ENCODE peak calls at places on chromosomes 13 and 19, in eight cellular contexts. T, V, J, H, N, A, B and X are unnamed samples.

GRCh38 chr19:49326165-49326704 is 1.2 kb upstream of the SLC6A16 start:
- DNase-seq in T (no peak), V (no peak), J (no peak), H (peak), N (no peak), A (no peak), B (no peak), X (no peak)

GRCh38 chr13:75373988-75374387 is 108.0 kb downstream of the TBC1D4 start:
- DNase-seq in T (no peak), V (no peak), J (no peak), H (no peak), N (no peak), A (no peak), B (no peak), X (no peak)

GRCh38 chr13:48631441-48631840 is 22.3 kb upstream of the CYSLTR2 start:
- DNase-seq in T (no peak), V (no peak), J (no peak), H (no peak), N (no peak), A (no peak), B (no peak), X (no peak)

GRCh38 chr13:108681986-108682562 is 52.7 kb downstream of the MYO16 start:
- DNase-seq in T (no peak), V (no peak), J (no peak), H (no peak), N (no peak), A (no peak), B (no peak), X (no peak)

GRCh38 chr19:48997972-48998371 is 4.3 kb downstream of the RUVBL2 start:
- DNase-seq in T (peak), V (no peak), J (peak), H (peak), N (peak), A (peak), B (no peak), X (no peak)

GRCh38 chr19:58274771-58275199 is 4.0 kb upstream of the ZNF8 start:
- DNase-seq in T (no peak), V (no peak), J (no peak), H (peak), N (no peak), A (no peak), B (no peak), X (no peak)

GRCh38 chr13:33355470-33355869 is 69.9 kb upstream of the STARD13 start:
- DNase-seq in T (no peak), V (no peak), J (no peak), H (no peak), N (no peak), A (no peak), B (no peak), X (no peak)

GRCh38 chr19:4386038-4386782 is 14.1 kb downstream of the SH3GL1 start:
- DNase-seq in T (no peak), V (no peak), J (no peak), H (no peak), N (no peak), A (no peak), B (no peak), X (no peak)

GRCh38 chr13:39888865-39889810 is 233.7 kb downstream of the COG6 start:
- DNase-seq in T (no peak), V (no peak), J (no peak), H (no peak), N (no peak), A (no peak), B (no peak), X (no peak)

GRCh38 chr13:20017365-20017711 is 58.8 kb downstream of the ZMYM2 start:
- DNase-seq in T (no peak), V (no peak), J (no peak), H (no peak), N (no peak), A (no peak), B (no peak), X (no peak)

GRCh38 chr13:102584423-102584822 is 12.4 kb upstream of the TPP2 start:
- DNase-seq in T (no peak), V (no peak), J (no peak), H (no peak), N (no peak), A (no peak), B (no peak), X (no peak)
- H3K27ac ChIP-seq in T (no peak), V (no peak), J (no peak), H (no peak), N (no peak), A (no peak), B (no peak), X (no peak)

GRCh38 chr19:17775991-17776803 is 18.7 kb upstream of the B3GNT3 start:
- DNase-seq in T (no peak), V (no peak), J (no peak), H (no peak), N (no peak), A (no peak), B (no peak), X (no peak)
- H3K27ac ChIP-seq in T (no peak), V (no peak), J (no peak), H (no peak), N (no peak), A (no peak), B (no peak), X (no peak)

DNA sequence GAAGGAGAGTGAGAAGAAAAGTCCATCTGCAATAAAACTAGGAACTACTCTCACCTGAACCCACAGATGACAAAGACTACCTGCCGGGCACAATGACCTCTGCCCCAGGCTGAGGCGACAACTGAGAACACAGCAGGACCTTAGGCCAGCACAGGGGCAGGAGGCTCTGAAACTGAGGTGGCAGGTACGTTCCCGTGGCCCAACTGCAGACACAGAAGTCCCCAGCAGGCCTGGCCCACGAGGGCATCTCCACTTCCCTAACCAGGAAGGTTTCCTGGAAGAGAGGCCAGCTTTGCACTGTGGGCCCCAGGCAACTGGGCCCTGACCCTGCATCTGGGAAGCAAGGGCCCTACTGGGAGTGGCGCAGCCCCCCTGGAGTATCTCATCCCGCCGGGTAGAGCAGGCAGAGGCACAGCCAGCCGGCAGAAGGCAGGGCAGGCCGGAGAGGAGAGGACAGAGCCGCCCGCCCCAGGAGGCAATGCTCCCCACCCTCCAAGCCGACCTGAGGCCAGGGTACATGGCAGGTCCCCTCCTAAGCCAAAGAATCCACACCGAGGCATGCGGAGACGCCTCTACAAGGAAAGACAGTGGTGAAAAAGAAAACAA is 32.7 kb downstream of the STK24 start:
- DNase-seq in T (no peak), V (no peak), J (no peak), H (no peak), N (no peak), A (no peak), B (no peak), X (no peak)
- H3K27ac ChIP-seq in T (peak), V (peak), J (no peak), H (peak), N (no peak), A (peak), B (no peak), X (no peak)

GRCh38 chr13:110420626-110421025 is 113.5 kb downstream of the COL4A2 start:
- DNase-seq in T (no peak), V (no peak), J (no peak), H (no peak), N (no peak), A (no peak), B (no peak), X (no peak)

GRCh38 chr13:110419391-110419791 is 112.3 kb downstream of the COL4A2 start:
- DNase-seq in T (no peak), V (peak), J (no peak), H (no peak), N (no peak), A (no peak), B (no peak), X (no peak)

GRCh38 chr13:110419946-110420345 is 112.9 kb downstream of the COL4A2 start:
- DNase-seq in T (no peak), V (peak), J (no peak), H (no peak), N (no peak), A (no peak), B (no peak), X (no peak)

GRCh38 chr13:110417537-110417908 is 110.4 kb downstream of the COL4A2 start:
- DNase-seq in T (peak), V (peak), J (no peak), H (no peak), N (no peak), A (no peak), B (no peak), X (no peak)

GRCh38 chr13:110418944-110419343 is 111.9 kb downstream of the COL4A2 start:
- DNase-seq in T (no peak), V (peak), J (no peak), H (no peak), N (no peak), A (no peak), B (no peak), X (no peak)
- H3K27ac ChIP-seq in T (no peak), V (peak), J (no peak), H (no peak), N (no peak), A (no peak), B (no peak), X (no peak)

DNA sequence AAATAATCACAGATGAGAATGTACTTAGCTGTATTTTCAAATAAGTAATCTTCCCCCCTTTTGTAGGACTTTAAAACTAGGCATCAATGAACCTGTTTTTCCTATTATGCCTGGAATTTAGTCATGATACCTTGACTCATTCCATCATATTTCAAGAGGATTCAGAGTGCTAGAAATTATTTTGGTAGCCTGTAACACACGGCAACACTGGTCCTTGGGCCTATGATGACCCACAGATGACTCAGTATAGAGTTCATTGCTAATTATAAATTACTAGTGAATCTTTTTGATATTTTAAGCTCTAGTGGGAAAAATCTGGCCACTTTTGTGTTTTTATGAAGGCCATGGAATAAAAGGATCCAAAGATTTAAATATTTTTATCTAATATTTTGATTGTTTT is 26.0 kb upstream of the GARRE1 start:
- DNase-seq in T (no peak), V (no peak), J (no peak), H (no peak), N (no peak), A (no peak), B (no peak), X (no peak)
- H3K27ac ChIP-seq in T (no peak), V (no peak), J (no peak), H (no peak), N (no peak), A (no peak), B (no peak), X (no peak)

GRCh38 chr13:58843071-58843470 is 1211.5 kb downstream of the PCDH17 start:
- DNase-seq in T (no peak), V (no peak), J (no peak), H (no peak), N (no peak), A (no peak), B (no peak), X (no peak)
- H3K27ac ChIP-seq in T (no peak), V (no peak), J (no peak), H (no peak), N (no peak), A (no peak), B (no peak), X (no peak)

GRCh38 chr13:26048745-26049144 is 3.1 kb downstream of the SHISA2 start:
- DNase-seq in T (no peak), V (no peak), J (no peak), H (no peak), N (no peak), A (no peak), B (no peak), X (no peak)
- H3K27ac ChIP-seq in T (no peak), V (no peak), J (no peak), H (no peak), N (no peak), A (no peak), B (no peak), X (no peak)

GRCh38 chr13:26477681-26478080 is 79.8 kb upstream of the WASF3 start:
- DNase-seq in T (no peak), V (no peak), J (no peak), H (no peak), N (no peak), A (no peak), B (no peak), X (no peak)

GRCh38 chr13:26474286-26474685 is 83.2 kb upstream of the WASF3 start:
- DNase-seq in T (no peak), V (peak), J (no peak), H (no peak), N (no peak), A (no peak), B (no peak), X (no peak)

GRCh38 chr13:26475176-26476110 is 82.0 kb upstream of the WASF3 start:
- DNase-seq in T (no peak), V (peak), J (peak), H (peak), N (no peak), A (peak), B (no peak), X (no peak)

GRCh38 chr13:26476744-26477129 is 80.7 kb upstream of the WASF3 start:
- DNase-seq in T (no peak), V (no peak), J (no peak), H (no peak), N (no peak), A (no peak), B (no peak), X (no peak)

DNA sequence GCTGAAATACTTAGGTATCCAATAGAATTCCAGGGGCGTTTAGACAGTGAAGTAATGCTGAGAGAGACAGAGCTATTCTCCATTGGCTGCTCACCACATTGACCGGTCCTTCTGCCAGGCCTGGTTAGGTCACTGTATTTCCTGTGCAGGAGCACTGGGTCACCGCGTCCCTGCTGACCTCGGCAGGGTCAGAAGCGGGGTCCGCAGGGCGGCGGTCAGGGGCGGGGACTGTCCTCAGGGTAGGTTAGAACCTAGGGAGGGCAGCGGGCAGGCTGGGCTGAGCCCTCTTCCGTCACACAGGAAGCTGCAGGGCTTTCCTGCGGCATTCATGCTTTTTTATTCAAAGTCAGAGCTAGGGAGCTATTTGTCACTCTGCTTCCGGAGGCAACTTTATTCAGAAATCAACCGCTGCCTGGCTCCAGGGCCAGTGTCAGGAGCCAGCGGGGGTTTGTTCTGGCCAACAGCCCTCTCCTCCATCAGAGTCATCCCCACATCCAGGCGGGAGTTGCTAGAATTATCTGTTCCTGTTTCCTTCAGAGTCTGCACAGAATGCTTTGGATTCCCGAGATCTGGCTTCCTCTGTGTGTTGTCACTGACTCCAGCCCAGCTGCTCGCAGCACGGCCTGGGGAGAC is 81.3 kb upstream of the WASF3 start:
- DNase-seq in T (no peak), V (no peak), J (peak), H (no peak), N (no peak), A (peak), B (no peak), X (no peak)
- H3K27ac ChIP-seq in T (no peak), V (no peak), J (no peak), H (no peak), N (no peak), A (no peak), B (no peak), X (no peak)

DNA sequence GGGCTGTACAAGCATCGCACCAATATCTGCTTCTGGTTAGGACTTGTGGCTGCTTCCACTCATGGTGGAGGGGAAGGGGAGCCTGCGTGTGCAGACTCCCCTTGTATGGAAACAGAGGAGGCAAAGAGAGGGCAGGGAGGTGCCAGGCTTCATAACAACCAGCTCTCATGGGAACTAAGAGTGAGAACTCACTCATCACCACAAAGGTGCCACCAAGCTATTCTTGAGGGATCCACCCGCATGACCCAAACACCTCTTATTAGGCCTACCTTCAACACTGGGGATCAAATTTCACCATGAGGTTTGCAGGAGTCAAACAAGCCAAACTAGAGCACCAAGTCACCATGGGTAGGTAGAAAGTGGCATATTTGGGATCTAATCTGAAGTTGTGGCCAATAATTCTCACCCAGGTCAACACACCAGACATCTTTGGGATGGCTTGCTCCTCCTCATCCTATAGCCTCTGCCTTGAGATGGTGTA is 46.4 kb downstream of the RUBCNL start:
- DNase-seq in T (no peak), V (peak), J (no peak), H (no peak), N (no peak), A (no peak), B (no peak), X (no peak)
- H3K27ac ChIP-seq in T (no peak), V (no peak), J (no peak), H (no peak), N (no peak), A (no peak), B (no peak), X (no peak)

GRCh38 chr19:42421101-42421500 is 6.1 kb downstream of the LIPE start:
- DNase-seq in T (no peak), V (no peak), J (no peak), H (no peak), N (no peak), A (no peak), B (no peak), X (peak)

GRCh38 chr19:42422092-42422575 is 5.1 kb downstream of the LIPE start:
- DNase-seq in T (no peak), V (no peak), J (no peak), H (no peak), N (no peak), A (no peak), B (no peak), X (no peak)

GRCh38 chr19:42419309-42419708 is 7.9 kb downstream of the LIPE start:
- DNase-seq in T (no peak), V (no peak), J (no peak), H (no peak), N (no peak), A (no peak), B (no peak), X (no peak)

GRCh38 chr19:42421591-42422031 is 5.6 kb downstream of the LIPE start:
- DNase-seq in T (no peak), V (no peak), J (no peak), H (no peak), N (no peak), A (no peak), B (no peak), X (no peak)

DNA sequence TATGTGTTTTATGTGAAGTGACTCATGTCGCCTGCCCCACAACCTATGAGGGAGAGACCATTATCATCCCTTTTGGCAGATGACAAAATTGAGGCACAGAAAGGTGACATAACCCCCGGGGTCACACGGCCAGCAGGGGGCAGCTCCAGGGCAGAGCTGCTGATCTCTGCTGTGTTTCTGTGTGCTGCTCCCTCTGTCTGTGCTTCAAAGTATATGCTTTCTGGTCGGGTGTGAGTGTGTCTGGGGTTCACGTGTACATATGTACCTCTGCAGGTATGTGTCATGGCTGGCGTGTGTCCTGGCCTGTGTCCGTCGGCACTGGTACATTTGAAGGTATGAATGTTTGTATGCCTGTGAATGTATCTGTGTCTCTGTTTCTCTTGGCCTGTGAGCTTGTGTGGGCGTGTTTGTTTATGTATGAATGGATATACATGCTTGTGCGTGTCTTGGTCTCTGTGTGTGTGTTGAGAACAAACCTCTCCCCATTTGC is 7.1 kb downstream of the LIPE start:
- DNase-seq in T (no peak), V (no peak), J (peak), H (peak), N (peak), A (peak), B (peak), X (peak)
- H3K27ac ChIP-seq in T (no peak), V (no peak), J (no peak), H (no peak), N (no peak), A (no peak), B (no peak), X (no peak)